ENCODE peak calls at places on chromosomes 16 and 17, in seven cellular contexts. S, X, K, G, Q, Z and N are unnamed samples.

GRCh38 chr16:84043486-84044107 is 1.0 kb upstream of the SLC38A8 start:
- DNase-seq in S (peak), X (no peak), K (no peak), G (no peak), Q (no peak), Z (no peak), N (no peak)

GRCh38 chr17:32157225-32157624 is 14.9 kb downstream of the RHOT1 start:
- DNase-seq in S (peak), X (no peak), K (peak), G (no peak), Q (peak), Z (no peak), N (no peak)

GRCh38 chr17:41734139-41734948 is at the start of gene HAP1:
- DNase-seq in S (no peak), X (no peak), K (peak), G (peak), Q (no peak), Z (no peak), N (no peak)

GRCh38 chr17:28030386-28030785 is 12.1 kb upstream of the NLK start:
- DNase-seq in S (no peak), X (no peak), K (no peak), G (no peak), Q (no peak), Z (no peak), N (no peak)

GRCh38 chr16:48531011-48531962 is 78.7 kb downstream of the N4BP1 start:
- DNase-seq in S (peak), X (peak), K (no peak), G (no peak), Q (peak), Z (no peak), N (no peak)

GRCh38 chr17:72151565-72152391 is 31.0 kb downstream of the SOX9 start:
- DNase-seq in S (peak), X (no peak), K (peak), G (no peak), Q (peak), Z (no peak), N (no peak)

GRCh38 chr16:86095906-86096485 is 197.0 kb downstream of the IRF8 start:
- DNase-seq in S (no peak), X (no peak), K (no peak), G (no peak), Q (no peak), Z (no peak), N (no peak)

GRCh38 chr17:28892024-28892423 is 5.5 kb downstream of the FLOT2 start:
- DNase-seq in S (no peak), X (no peak), K (no peak), G (no peak), Q (no peak), Z (no peak), N (no peak)

GRCh38 chr16:69613283-69614154 is 47.8 kb downstream of the NFAT5 start:
- DNase-seq in S (peak), X (no peak), K (peak), G (no peak), Q (no peak), Z (no peak), N (no peak)

GRCh38 chr17:50055055-50055425 is 870 bp upstream of the ITGA3 start:
- DNase-seq in S (no peak), X (no peak), K (no peak), G (no peak), Q (no peak), Z (no peak), N (no peak)

GRCh38 chr16:67248401-67249177 is at the start of gene SLC9A5:
- DNase-seq in S (no peak), X (no peak), K (no peak), G (no peak), Q (no peak), Z (no peak), N (no peak)

GRCh38 chr17:48515925-48516900 is 14.6 kb downstream of the HOXB1 start:
- DNase-seq in S (no peak), X (no peak), K (no peak), G (no peak), Q (no peak), Z (no peak), N (no peak)

GRCh38 chr17:16378631-16379282 is 2.1 kb upstream of the UBB start:
- DNase-seq in S (no peak), X (no peak), K (no peak), G (no peak), Q (no peak), Z (no peak), N (no peak)

GRCh38 chr16:23505942-23506605 is 4.2 kb downstream of the GGA2 start:
- DNase-seq in S (no peak), X (no peak), K (peak), G (no peak), Q (no peak), Z (no peak), N (no peak)

GRCh38 chr16:1534021-1535020 is 855 bp downstream of the TMEM204 start:
- DNase-seq in S (peak), X (no peak), K (peak), G (no peak), Q (peak), Z (no peak), N (no peak)

GRCh38 chr17:58006563-58006923 is 503 bp downstream of the SRSF1 start:
- DNase-seq in S (peak), X (no peak), K (peak), G (peak), Q (peak), Z (peak), N (peak)

GRCh38 chr16:30615358-30616076 is 5.3 kb upstream of the ZNF689 start:
- DNase-seq in S (peak), X (no peak), K (peak), G (peak), Q (peak), Z (no peak), N (no peak)
- TF ChIP-seq CTCF in S (peak), X (peak), K (peak), G (peak), Q (peak), Z (peak), N (no peak)

DNA sequence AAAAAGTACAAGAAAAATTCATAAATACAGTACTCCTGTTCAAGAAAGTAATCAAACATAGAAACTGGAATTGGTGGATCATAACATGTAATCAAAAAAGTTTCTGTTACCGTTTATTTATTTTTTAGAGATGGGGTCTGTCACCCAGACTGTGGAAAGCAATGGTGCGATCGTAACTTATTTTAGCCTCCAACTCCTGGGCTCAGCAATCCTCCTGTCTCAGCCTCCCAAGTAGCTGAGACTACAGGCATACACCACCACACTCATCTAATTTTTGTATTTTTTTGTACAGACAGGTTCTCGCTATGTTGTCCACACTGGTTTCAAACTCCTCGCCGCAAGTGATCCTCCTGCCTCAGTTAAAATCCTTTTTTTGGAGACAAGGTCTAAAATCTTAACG is 22.5 kb downstream of the ARHGAP17 start:
- DNase-seq in S (no peak), X (no peak), K (no peak), G (no peak), Q (no peak), Z (no peak), N (no peak)
- TF ChIP-seq CTCF in S (no peak), X (no peak), K (no peak), G (no peak), Q (no peak), Z (no peak), N (no peak)

DNA sequence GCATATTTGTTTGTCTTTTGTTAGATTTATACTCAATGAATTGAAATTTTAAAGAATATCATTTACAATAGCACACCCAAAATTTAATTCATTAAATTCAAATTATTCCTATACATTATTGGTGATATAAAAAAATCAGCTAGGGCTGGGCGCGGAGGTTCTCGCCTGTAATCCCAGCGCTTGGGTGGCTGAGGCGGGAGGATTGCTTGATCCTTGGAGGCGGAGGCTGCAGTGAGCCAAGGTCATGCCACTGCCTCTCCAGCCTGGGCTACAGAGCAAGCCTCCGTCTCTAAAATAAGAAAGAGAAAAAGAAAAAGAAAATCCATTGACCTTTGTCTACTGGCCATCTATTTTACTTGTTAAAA is 4.5 kb upstream of the PRDM7 start:
- DNase-seq in S (no peak), X (no peak), K (no peak), G (no peak), Q (no peak), Z (no peak), N (no peak)
- TF ChIP-seq CTCF in S (no peak), X (no peak), K (no peak), G (no peak), Q (no peak), Z (no peak), N (no peak)

GRCh38 chr16:20755238-20755637 is 8.6 kb upstream of the ACSM3 start:
- DNase-seq in S (no peak), X (no peak), K (no peak), G (no peak), Q (no peak), Z (no peak), N (no peak)

GRCh38 chr16:20750558-20750957 is 8.9 kb upstream of the THUMPD1 start:
- DNase-seq in S (no peak), X (no peak), K (no peak), G (no peak), Q (no peak), Z (no peak), N (no peak)

DNA sequence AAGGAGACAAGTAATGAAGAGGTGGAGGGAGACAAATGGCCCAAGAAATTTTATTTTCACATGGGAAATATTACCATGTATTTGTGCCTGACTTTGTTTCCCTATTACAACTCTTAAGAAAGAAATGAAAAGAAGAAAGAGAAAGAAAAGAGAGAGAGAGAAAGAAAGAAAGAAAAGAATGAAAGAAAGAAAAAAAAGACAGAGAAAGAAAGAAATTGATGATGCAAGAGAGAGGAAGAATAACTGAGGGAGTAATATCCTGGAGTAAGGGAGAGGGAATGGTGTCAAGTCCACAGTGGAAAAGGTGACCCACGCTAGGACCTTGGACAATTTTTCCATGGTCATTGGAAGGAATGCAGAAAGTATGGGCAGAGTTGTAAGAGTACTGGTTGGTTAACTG is 10.1 kb upstream of the ACSM3 start:
- DNase-seq in S (no peak), X (no peak), K (no peak), G (no peak), Q (no peak), Z (no peak), N (no peak)
- TF ChIP-seq CTCF in S (no peak), X (no peak), K (no peak), G (no peak), Q (no peak), Z (no peak), N (no peak)

DNA sequence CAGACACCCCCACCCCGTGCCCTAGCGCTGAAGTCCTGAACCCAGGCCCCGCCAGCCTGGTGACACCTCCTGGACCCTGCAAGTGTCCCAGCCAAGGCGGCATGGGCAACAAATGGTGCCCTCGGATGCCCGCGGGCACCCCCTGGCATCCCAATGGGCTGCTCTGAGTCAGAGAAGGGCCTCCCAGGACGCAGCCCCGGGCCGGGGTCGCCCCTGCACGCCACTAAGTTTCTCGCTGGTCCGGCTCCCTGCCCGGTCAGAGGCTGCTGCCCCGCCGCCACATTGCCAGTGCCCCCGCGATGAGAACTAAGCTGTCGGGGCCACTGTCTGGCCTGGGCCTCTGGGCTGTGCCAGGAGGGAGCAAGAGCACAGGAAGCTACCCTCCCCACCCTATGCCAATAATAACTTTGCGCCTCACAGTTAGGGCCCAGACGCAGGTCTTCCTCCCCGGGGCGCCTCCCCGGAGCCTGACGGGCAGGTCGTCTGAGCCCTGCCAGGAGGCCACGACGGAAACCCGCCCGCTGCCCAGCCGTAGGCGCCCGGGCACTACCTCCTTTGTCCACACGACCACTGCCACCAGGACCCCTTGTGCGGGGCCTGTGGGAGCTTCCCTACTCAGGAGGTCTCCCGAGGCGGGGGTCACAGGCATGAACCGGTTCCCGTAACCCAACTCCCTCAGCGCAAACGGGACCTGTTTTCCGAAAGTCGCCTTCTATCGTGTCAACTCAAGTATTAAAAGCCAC is 1.4 kb downstream of the ZFPM1 start:
- DNase-seq in S (no peak), X (no peak), K (peak), G (no peak), Q (no peak), Z (no peak), N (no peak)
- TF ChIP-seq CTCF in S (no peak), X (no peak), K (no peak), G (no peak), Q (no peak), Z (peak), N (no peak)

GRCh38 chr16:11886881-11887280 is 28.9 kb downstream of the GSPT1 start:
- DNase-seq in S (no peak), X (no peak), K (no peak), G (no peak), Q (no peak), Z (no peak), N (no peak)
- TF ChIP-seq CTCF in S (no peak), X (no peak), K (no peak), G (no peak), Q (no peak), Z (no peak), N (no peak)

GRCh38 chr16:3306078-3306477 is 781 bp downstream of the ZNF75A start:
- DNase-seq in S (no peak), X (no peak), K (no peak), G (no peak), Q (no peak), Z (no peak), N (no peak)
- TF ChIP-seq CTCF in S (no peak), X (no peak), K (no peak), G (no peak), Q (no peak), Z (no peak), N (no peak)

DNA sequence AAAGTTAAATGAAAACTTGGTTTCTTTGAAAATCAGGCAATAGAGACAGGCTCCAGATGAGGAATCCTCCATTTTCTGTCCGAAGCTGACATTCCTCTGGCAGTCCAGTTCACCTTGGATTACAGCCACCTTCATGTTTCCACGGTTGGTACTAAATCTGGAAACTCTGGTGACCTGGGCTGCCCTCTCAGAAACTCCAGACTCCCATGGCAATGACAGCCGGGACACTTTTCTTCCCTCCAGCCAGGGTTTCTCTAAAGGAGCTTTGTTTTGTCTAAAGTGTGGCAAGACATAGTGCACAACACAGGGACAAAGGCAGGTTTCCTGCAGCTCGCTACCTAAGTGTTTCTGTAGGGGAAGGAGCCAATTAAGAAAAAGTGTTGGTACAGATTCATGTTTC is 36.0 kb downstream of the CLUAP1 start:
- DNase-seq in S (no peak), X (no peak), K (no peak), G (no peak), Q (peak), Z (no peak), N (no peak)
- TF ChIP-seq CTCF in S (no peak), X (no peak), K (no peak), G (no peak), Q (no peak), Z (no peak), N (no peak)

GRCh38 chr17:77641718-77642117 is 316.8 kb upstream of the TNRC6C start:
- DNase-seq in S (no peak), X (no peak), K (no peak), G (no peak), Q (no peak), Z (no peak), N (no peak)
- TF ChIP-seq CTCF in S (no peak), X (no peak), K (no peak), G (no peak), Q (no peak), Z (no peak), N (no peak)